ENCODE peak calls at places on chromosomes 7 and 10, in seven cellular contexts. One of them, this sample, is unnamed.

GRCh38 chr7:35800718-35801391 is at the start of gene SEPTIN7:
- DNase-seq in Caki2: peak
- DNase-seq in HuH-7.5: peak
- DNase-seq in T-helper 9 cell: peak
- DNase-seq in naive thymus-derived CD8-positive, alpha-beta T cell: peak
- DNase-seq in WTC11: peak
- DNase-seq in stimulated activated CD4-positive, alpha-beta T cell treated with anti-CD3 and anti-CD28 coated beads, Interleukin-2, amount 100 ng/mL, for 48 hours: peak
- DNase-seq in this sample: peak

GRCh38 chr10:125038637-125039036 is 96.7 kb downstream of the ZRANB1 start:
- DNase-seq in Caki2: no peak
- DNase-seq in HuH-7.5: no peak
- DNase-seq in T-helper 9 cell: no peak
- DNase-seq in naive thymus-derived CD8-positive, alpha-beta T cell: no peak
- DNase-seq in WTC11: peak
- DNase-seq in stimulated activated CD4-positive, alpha-beta T cell treated with anti-CD3 and anti-CD28 coated beads, Interleukin-2, amount 100 ng/mL, for 48 hours: no peak
- DNase-seq in this sample: no peak

GRCh38 chr7:24384362-24385030 is 100.5 kb downstream of the NPY start:
- DNase-seq in Caki2: no peak
- DNase-seq in HuH-7.5: no peak
- DNase-seq in T-helper 9 cell: no peak
- DNase-seq in naive thymus-derived CD8-positive, alpha-beta T cell: no peak
- DNase-seq in WTC11: no peak
- DNase-seq in stimulated activated CD4-positive, alpha-beta T cell treated with anti-CD3 and anti-CD28 coated beads, Interleukin-2, amount 100 ng/mL, for 48 hours: no peak
- DNase-seq in this sample: no peak

GRCh38 chr10:7373039-7373438 is 37.8 kb downstream of the SFMBT2 start:
- DNase-seq in Caki2: no peak
- DNase-seq in HuH-7.5: no peak
- DNase-seq in T-helper 9 cell: no peak
- DNase-seq in naive thymus-derived CD8-positive, alpha-beta T cell: no peak
- DNase-seq in WTC11: no peak
- DNase-seq in stimulated activated CD4-positive, alpha-beta T cell treated with anti-CD3 and anti-CD28 coated beads, Interleukin-2, amount 100 ng/mL, for 48 hours: no peak
- DNase-seq in this sample: no peak

GRCh38 chr7:27680610-27681009 is 17.9 kb upstream of the HIBADH start:
- DNase-seq in Caki2: no peak
- DNase-seq in HuH-7.5: no peak
- DNase-seq in T-helper 9 cell: no peak
- DNase-seq in naive thymus-derived CD8-positive, alpha-beta T cell: no peak
- DNase-seq in WTC11: no peak
- DNase-seq in stimulated activated CD4-positive, alpha-beta T cell treated with anti-CD3 and anti-CD28 coated beads, Interleukin-2, amount 100 ng/mL, for 48 hours: no peak
- DNase-seq in this sample: no peak

GRCh38 chr10:71638087-71638576 is 81.4 kb downstream of the C10orf105 start:
- DNase-seq in Caki2: no peak
- DNase-seq in HuH-7.5: peak
- DNase-seq in T-helper 9 cell: no peak
- DNase-seq in naive thymus-derived CD8-positive, alpha-beta T cell: no peak
- DNase-seq in WTC11: no peak
- DNase-seq in stimulated activated CD4-positive, alpha-beta T cell treated with anti-CD3 and anti-CD28 coated beads, Interleukin-2, amount 100 ng/mL, for 48 hours: no peak
- DNase-seq in this sample: no peak

GRCh38 chr7:117086788-117087187 is 133.5 kb downstream of the ST7 start:
- DNase-seq in Caki2: no peak
- DNase-seq in HuH-7.5: no peak
- DNase-seq in T-helper 9 cell: no peak
- DNase-seq in naive thymus-derived CD8-positive, alpha-beta T cell: no peak
- DNase-seq in WTC11: no peak
- DNase-seq in stimulated activated CD4-positive, alpha-beta T cell treated with anti-CD3 and anti-CD28 coated beads, Interleukin-2, amount 100 ng/mL, for 48 hours: no peak
- DNase-seq in this sample: no peak

GRCh38 chr10:79490400-79491081 is 21.8 kb upstream of the EIF5AL1 start:
- DNase-seq in Caki2: no peak
- DNase-seq in HuH-7.5: no peak
- DNase-seq in T-helper 9 cell: no peak
- DNase-seq in naive thymus-derived CD8-positive, alpha-beta T cell: no peak
- DNase-seq in WTC11: no peak
- DNase-seq in stimulated activated CD4-positive, alpha-beta T cell treated with anti-CD3 and anti-CD28 coated beads, Interleukin-2, amount 100 ng/mL, for 48 hours: no peak
- DNase-seq in this sample: no peak

GRCh38 chr7:74544706-74545469 is 91.2 kb downstream of the GTF2IRD1 start:
- DNase-seq in Caki2: no peak
- DNase-seq in HuH-7.5: peak
- DNase-seq in T-helper 9 cell: no peak
- DNase-seq in naive thymus-derived CD8-positive, alpha-beta T cell: no peak
- DNase-seq in WTC11: peak
- DNase-seq in stimulated activated CD4-positive, alpha-beta T cell treated with anti-CD3 and anti-CD28 coated beads, Interleukin-2, amount 100 ng/mL, for 48 hours: peak
- DNase-seq in this sample: peak

GRCh38 chr10:89652971-89653370 is 7.9 kb upstream of the PANK1 start:
- DNase-seq in Caki2: no peak
- DNase-seq in HuH-7.5: no peak
- DNase-seq in T-helper 9 cell: no peak
- DNase-seq in naive thymus-derived CD8-positive, alpha-beta T cell: no peak
- DNase-seq in WTC11: no peak
- DNase-seq in stimulated activated CD4-positive, alpha-beta T cell treated with anti-CD3 and anti-CD28 coated beads, Interleukin-2, amount 100 ng/mL, for 48 hours: no peak
- DNase-seq in this sample: no peak

GRCh38 chr7:91414734-91415133 is 150.5 kb downstream of the FZD1 start:
- DNase-seq in Caki2: no peak
- DNase-seq in HuH-7.5: no peak
- DNase-seq in T-helper 9 cell: no peak
- DNase-seq in naive thymus-derived CD8-positive, alpha-beta T cell: no peak
- DNase-seq in WTC11: no peak
- DNase-seq in stimulated activated CD4-positive, alpha-beta T cell treated with anti-CD3 and anti-CD28 coated beads, Interleukin-2, amount 100 ng/mL, for 48 hours: no peak
- DNase-seq in this sample: no peak

GRCh38 chr10:126673565-126673964 is 3.1 kb upstream of the C10orf90 start:
- DNase-seq in Caki2: no peak
- DNase-seq in HuH-7.5: no peak
- DNase-seq in T-helper 9 cell: no peak
- DNase-seq in naive thymus-derived CD8-positive, alpha-beta T cell: no peak
- DNase-seq in WTC11: no peak
- DNase-seq in stimulated activated CD4-positive, alpha-beta T cell treated with anti-CD3 and anti-CD28 coated beads, Interleukin-2, amount 100 ng/mL, for 48 hours: no peak
- DNase-seq in this sample: no peak

GRCh38 chr7:24778543-24779282 is 21.4 kb upstream of the GSDME start:
- DNase-seq in Caki2: no peak
- DNase-seq in HuH-7.5: no peak
- DNase-seq in T-helper 9 cell: no peak
- DNase-seq in naive thymus-derived CD8-positive, alpha-beta T cell: no peak
- DNase-seq in WTC11: no peak
- DNase-seq in stimulated activated CD4-positive, alpha-beta T cell treated with anti-CD3 and anti-CD28 coated beads, Interleukin-2, amount 100 ng/mL, for 48 hours: no peak
- DNase-seq in this sample: no peak

GRCh38 chr10:4953405-4953804 is 9.8 kb upstream of the AKR1C1 start:
- DNase-seq in Caki2: no peak
- DNase-seq in HuH-7.5: no peak
- DNase-seq in T-helper 9 cell: no peak
- DNase-seq in naive thymus-derived CD8-positive, alpha-beta T cell: no peak
- DNase-seq in WTC11: no peak
- DNase-seq in stimulated activated CD4-positive, alpha-beta T cell treated with anti-CD3 and anti-CD28 coated beads, Interleukin-2, amount 100 ng/mL, for 48 hours: no peak
- DNase-seq in this sample: no peak

GRCh38 chr10:76784076-76784475 is 853.5 kb downstream of the KCNMA1 start:
- DNase-seq in Caki2: no peak
- DNase-seq in HuH-7.5: no peak
- DNase-seq in T-helper 9 cell: no peak
- DNase-seq in naive thymus-derived CD8-positive, alpha-beta T cell: no peak
- DNase-seq in WTC11: no peak
- DNase-seq in stimulated activated CD4-positive, alpha-beta T cell treated with anti-CD3 and anti-CD28 coated beads, Interleukin-2, amount 100 ng/mL, for 48 hours: no peak
- DNase-seq in this sample: no peak

GRCh38 chr10:47379901-47380300 is 4.2 kb downstream of the ZNF488 start:
- DNase-seq in Caki2: no peak
- DNase-seq in HuH-7.5: no peak
- DNase-seq in T-helper 9 cell: no peak
- DNase-seq in naive thymus-derived CD8-positive, alpha-beta T cell: no peak
- DNase-seq in WTC11: no peak
- DNase-seq in stimulated activated CD4-positive, alpha-beta T cell treated with anti-CD3 and anti-CD28 coated beads, Interleukin-2, amount 100 ng/mL, for 48 hours: no peak
- DNase-seq in this sample: peak

GRCh38 chr7:43390601-43391000 is 192.3 kb upstream of the STK17A start:
- DNase-seq in Caki2: no peak
- DNase-seq in HuH-7.5: no peak
- DNase-seq in T-helper 9 cell: no peak
- DNase-seq in naive thymus-derived CD8-positive, alpha-beta T cell: no peak
- DNase-seq in WTC11: no peak
- DNase-seq in stimulated activated CD4-positive, alpha-beta T cell treated with anti-CD3 and anti-CD28 coated beads, Interleukin-2, amount 100 ng/mL, for 48 hours: no peak
- DNase-seq in this sample: no peak

This sample was measured in endothelial cell.